ENCODE peak calls at places on chromosomes 16 and 17, in four cellular contexts. C is activated T-helper 9 cell treated with anti-CD3 and anti-CD28 coated beads, Interleukin-2, amount 50 U/mL, for 16 hours; K is posterior vena cava; W is activated CD4-positive, alpha-beta T cell treated with anti-CD3 and anti-CD28 coated beads, Interleukin-2, amount 50 U/mL, for 4 hours. D is an unnamed sample.

GRCh38 chr16:64453643-64454042 is 668.2 kb downstream of the CDH11 start:
- DNase-seq in C (no peak), K (no peak), W (no peak), D (no peak)

GRCh38 chr16:75341934-75342811 is 90.7 kb upstream of the BCAR1 start:
- DNase-seq in C (no peak), K (no peak), W (no peak), D (no peak)

GRCh38 chr16:17032332-17032731 is 438.4 kb downstream of the XYLT1 start:
- DNase-seq in C (no peak), K (no peak), W (no peak), D (no peak)

GRCh38 chr16:85936761-85937343 is 37.9 kb downstream of the IRF8 start:
- DNase-seq in C (no peak), K (no peak), W (peak), D (no peak)

GRCh38 chr16:4109250-4109736 is 6.9 kb downstream of the ADCY9 start:
- DNase-seq in C (no peak), K (no peak), W (no peak), D (no peak)

GRCh38 chr17:68020451-68020779 is 15.1 kb upstream of the KPNA2 start:
- DNase-seq in C (no peak), K (no peak), W (no peak), D (no peak)

GRCh38 chr16:23107878-23108277 is 41.4 kb downstream of the USP31 start:
- DNase-seq in C (no peak), K (no peak), W (no peak), D (no peak)

GRCh38 chr17:34424814-34425490 is 61.9 kb upstream of the CCL1 start:
- DNase-seq in C (no peak), K (no peak), W (no peak), D (no peak)

GRCh38 chr16:56041556-56042140 is 149.6 kb upstream of the GNAO1 start:
- DNase-seq in C (peak), K (no peak), W (peak), D (peak)

GRCh38 chr16:84643180-84643583 is 5.1 kb upstream of the KLHL36 start:
- DNase-seq in C (no peak), K (peak), W (no peak), D (no peak)

GRCh38 chr17:4497101-4497824 is 1.4 kb upstream of the SPNS2 start:
- DNase-seq in C (no peak), K (no peak), W (no peak), D (no peak)

GRCh38 chr16:88017551-88018101 is 66.4 kb downstream of the BANP start:
- DNase-seq in C (no peak), K (peak), W (no peak), D (no peak)

GRCh38 chr17:75875182-75875939 is 3.0 kb downstream of the TRIM47 start:
- DNase-seq in C (no peak), K (no peak), W (no peak), D (no peak)

GRCh38 chr16:57616241-57616640 is 12.2 kb upstream of the ADGRG1 start:
- DNase-seq in C (no peak), K (no peak), W (no peak), D (no peak)